ENCODE peak calls at places on chromosomes 3 and 15, in four cellular contexts. K is kidney glomerular epithelial cell; F is astrocyte of the spinal cord; R is stimulated activated CD4-positive, alpha-beta T cell treated with anti-CD3 and anti-CD28 coated beads, Interleukin-12 subunit alpha, Interleukin-12 subunit beta, amount 100 ng/mL, for 4 hours. C is an unnamed sample.

GRCh38 chr15:57923750-57924149 is 141.8 kb downstream of the ALDH1A2 start:
- DNase-seq in F (no peak), R (no peak), K (no peak), C (no peak)

GRCh38 chr15:31100738-31101137 is 787 bp downstream of the TRPM1 start:
- DNase-seq in R (no peak), K (no peak), F (no peak), C (no peak)

GRCh38 chr3:166060789-166061479 is 223.7 kb upstream of the BCHE start:
- DNase-seq in K (no peak), F (no peak), R (no peak), C (no peak)

GRCh38 chr3:15272431-15273196 is 59.8 kb downstream of the SH3BP5 start:
- DNase-seq in K (no peak), F (no peak), R (no peak), C (no peak)

GRCh38 chr3:129003578-129004112 is 2.5 kb downstream of the EFCC1 start:
- DNase-seq in R (peak; percentile 45), F (no peak), K (no peak), C (no peak)

GRCh38 chr3:193662757-193663322 is 69.8 kb downstream of the OPA1 start:
- DNase-seq in F (no peak), R (no peak), K (no peak), C (no peak)

GRCh38 chr3:119145500-119146167 is at the start of gene TEX55:
- DNase-seq in F (peak; percentile 23), K (peak; percentile 67), R (no peak), C (no peak)

GRCh38 chr15:64856429-64857145 is 14.9 kb downstream of the PLEKHO2 start:
- DNase-seq in F (peak; percentile 64), R (no peak), K (no peak), C (no peak)

GRCh38 chr15:62932436-62932835 is 110.1 kb upstream of the TPM1 start:
- DNase-seq in R (no peak), F (peak; percentile 67), K (no peak), C (no peak)

GRCh38 chr3:125353128-125353527 is 22.0 kb downstream of the ZNF148 start:
- DNase-seq in R (no peak), F (no peak), K (no peak), C (no peak)

GRCh38 chr3:66402596-66403267 is 98.1 kb downstream of the LRIG1 start:
- DNase-seq in K (no peak), F (no peak), R (no peak), C (no peak)

GRCh38 chr15:73691398-73691797 is 7.2 kb downstream of the CD276 start:
- DNase-seq in F (peak; percentile 76), R (no peak), K (no peak), C (no peak)

GRCh38 chr3:194967126-194968117 is 281.7 kb downstream of the FAM43A start:
- DNase-seq in F (no peak), R (no peak), K (no peak), C (no peak)

GRCh38 chr15:60526127-60526616 is 47.2 kb upstream of the ICE2 start:
- DNase-seq in K (no peak), R (no peak), F (no peak), C (peak; percentile 56)

GRCh38 chr3:15361494-15362214 is 29.3 kb upstream of the SH3BP5 start:
- DNase-seq in F (no peak), R (peak; percentile 38), K (peak; percentile 70), C (no peak)

GRCh38 chr15:90402806-90403205 is 14.8 kb downstream of the IQGAP1 start:
- DNase-seq in K (no peak), R (no peak), F (no peak), C (no peak)

GRCh38 chr15:48062476-48062875 is 58.3 kb upstream of the SLC24A5 start:
- DNase-seq in F (peak; percentile 57), K (peak; percentile 62), R (no peak), C (no peak)

GRCh38 chr3:134315286-134316106 is 58.8 kb downstream of the AMOTL2 start:
- DNase-seq in K (peak; percentile 86), F (peak; percentile 97), R (no peak), C (no peak)

GRCh38 chr3:50194128-50194902 is 2.9 kb downstream of the GNAT1 start:
- DNase-seq in R (peak; percentile 83), F (peak; percentile 51), K (peak; percentile 37), C (peak; percentile 81)

GRCh38 chr3:64099316-64099715 is 76.0 kb upstream of the PSMD6 start:
- DNase-seq in F (no peak), K (no peak), R (no peak), C (no peak)

GRCh38 chr15:89349212-89349558 is 14.6 kb upstream of the POLG start:
- DNase-seq in K (no peak), R (no peak), F (no peak), C (no peak)

GRCh38 chr3:42655980-42656679 is 2.6 kb downstream of the ZBTB47 start:
- DNase-seq in R (no peak), F (peak; percentile 55), K (no peak), C (no peak)

GRCh38 chr15:71201471-71201870 is 86.2 kb downstream of the THSD4 start:
- DNase-seq in F (no peak), R (no peak), K (no peak), C (no peak)

GRCh38 chr3:38020342-38020726 is 9.1 kb downstream of the PLCD1 start:
- DNase-seq in R (no peak), K (no peak), F (no peak), C (no peak)

GRCh38 chr3:50411229-50411628 is 51.9 kb upstream of the TMEM115 start:
- DNase-seq in R (no peak), K (no peak), F (no peak), C (no peak)

GRCh38 chr3:195738274-195739044 is 17.7 kb downstream of the MUC20 start:
- DNase-seq in K (no peak), R (no peak), F (no peak), C (no peak)

GRCh38 chr15:38401716-38402115 is 52.2 kb upstream of the FAM98B start:
- DNase-seq in F (peak; percentile 26), K (no peak), R (no peak), C (no peak)

GRCh38 chr15:60397772-60398445 is at the start of gene ANXA2:
- DNase-seq in F (peak; percentile 94), K (peak; percentile 70), R (peak; percentile 71), C (peak; percentile 74)

C was measured in effector memory CD8-positive, alpha-beta T cell.